ENCODE peak calls at places on chromosomes 3 and 15, in eight cellular contexts. One of them, this sample, is unnamed.

GRCh38 chr3:150697646-150698045 is 6.1 kb downstream of the ERICH6 start:
- DNase-seq in activated gamma-delta T cell treated with Interleukin-2 at 50 U/mL for 16 hours: no peak
- DNase-seq in endothelial cell: no peak
- DNase-seq in uterus: no peak
- DNase-seq in memory B cell: no peak
- DNase-seq in activated naive CD4-positive, alpha-beta T cell: no peak
- DNase-seq in T-helper 2 cell treated with Interferon-gamma antibody and Interleukin-4, amounts not matched to agents 5 μg/mL and 100 μg/mL, for 36 hours: no peak
- DNase-seq in SK-N-SH: no peak
- DNase-seq in this sample: no peak

GRCh38 chr15:91839867-91840266 is 13.6 kb upstream of the SLCO3A1 start:
- DNase-seq in activated gamma-delta T cell treated with Interleukin-2 at 50 U/mL for 16 hours: no peak
- DNase-seq in SK-N-SH: no peak
- DNase-seq in uterus: no peak
- DNase-seq in memory B cell: no peak
- DNase-seq in activated naive CD4-positive, alpha-beta T cell: no peak
- DNase-seq in endothelial cell: no peak
- DNase-seq in T-helper 2 cell treated with Interferon-gamma antibody and Interleukin-4, amounts not matched to agents 5 μg/mL and 100 μg/mL, for 36 hours: no peak
- DNase-seq in this sample: no peak

GRCh38 chr15:44207643-44208042 is 12.6 kb upstream of the FRMD5 start:
- DNase-seq in memory B cell: no peak
- DNase-seq in activated naive CD4-positive, alpha-beta T cell: no peak
- DNase-seq in T-helper 2 cell treated with Interferon-gamma antibody and Interleukin-4, amounts not matched to agents 5 μg/mL and 100 μg/mL, for 36 hours: no peak
- DNase-seq in uterus: no peak
- DNase-seq in endothelial cell: no peak
- DNase-seq in SK-N-SH: no peak
- DNase-seq in activated gamma-delta T cell treated with Interleukin-2 at 50 U/mL for 16 hours: no peak
- DNase-seq in this sample: no peak

GRCh38 chr15:63203451-63204090 is 14.2 kb downstream of the RAB8B start:
- DNase-seq in endothelial cell: no peak
- DNase-seq in memory B cell: peak; percentile 30
- DNase-seq in activated gamma-delta T cell treated with Interleukin-2 at 50 U/mL for 16 hours: peak; percentile 59
- DNase-seq in uterus: no peak
- DNase-seq in activated naive CD4-positive, alpha-beta T cell: no peak
- DNase-seq in T-helper 2 cell treated with Interferon-gamma antibody and Interleukin-4, amounts not matched to agents 5 μg/mL and 100 μg/mL, for 36 hours: peak; percentile 47
- DNase-seq in SK-N-SH: no peak
- DNase-seq in this sample: no peak

GRCh38 chr3:186605561-186606545 is 7.0 kb upstream of the AHSG start:
- DNase-seq in memory B cell: no peak
- DNase-seq in T-helper 2 cell treated with Interferon-gamma antibody and Interleukin-4, amounts not matched to agents 5 μg/mL and 100 μg/mL, for 36 hours: no peak
- DNase-seq in SK-N-SH: no peak
- DNase-seq in activated gamma-delta T cell treated with Interleukin-2 at 50 U/mL for 16 hours: no peak
- DNase-seq in uterus: no peak
- DNase-seq in activated naive CD4-positive, alpha-beta T cell: no peak
- DNase-seq in endothelial cell: no peak
- DNase-seq in this sample: no peak

GRCh38 chr3:117105650-117106049 is 396.1 kb downstream of the TUSC7 start:
- DNase-seq in uterus: no peak
- DNase-seq in memory B cell: no peak
- DNase-seq in T-helper 2 cell treated with Interferon-gamma antibody and Interleukin-4, amounts not matched to agents 5 μg/mL and 100 μg/mL, for 36 hours: no peak
- DNase-seq in endothelial cell: no peak
- DNase-seq in activated gamma-delta T cell treated with Interleukin-2 at 50 U/mL for 16 hours: no peak
- DNase-seq in SK-N-SH: peak; percentile 48
- DNase-seq in activated naive CD4-positive, alpha-beta T cell: no peak
- DNase-seq in this sample: no peak

GRCh38 chr3:121962443-121962842 is 59.6 kb downstream of the ILDR1 start:
- DNase-seq in uterus: no peak
- DNase-seq in memory B cell: no peak
- DNase-seq in activated gamma-delta T cell treated with Interleukin-2 at 50 U/mL for 16 hours: no peak
- DNase-seq in activated naive CD4-positive, alpha-beta T cell: no peak
- DNase-seq in SK-N-SH: no peak
- DNase-seq in T-helper 2 cell treated with Interferon-gamma antibody and Interleukin-4, amounts not matched to agents 5 μg/mL and 100 μg/mL, for 36 hours: no peak
- DNase-seq in endothelial cell: no peak
- DNase-seq in this sample: no peak

GRCh38 chr3:157087398-157088132 is 72.4 kb downstream of the CCNL1 start:
- DNase-seq in T-helper 2 cell treated with Interferon-gamma antibody and Interleukin-4, amounts not matched to agents 5 μg/mL and 100 μg/mL, for 36 hours: no peak
- DNase-seq in activated gamma-delta T cell treated with Interleukin-2 at 50 U/mL for 16 hours: no peak
- DNase-seq in uterus: no peak
- DNase-seq in activated naive CD4-positive, alpha-beta T cell: no peak
- DNase-seq in SK-N-SH: no peak
- DNase-seq in memory B cell: no peak
- DNase-seq in endothelial cell: no peak
- DNase-seq in this sample: no peak

GRCh38 chr15:93271871-93272270 is 182.9 kb upstream of the RGMA start:
- DNase-seq in activated naive CD4-positive, alpha-beta T cell: no peak
- DNase-seq in SK-N-SH: no peak
- DNase-seq in T-helper 2 cell treated with Interferon-gamma antibody and Interleukin-4, amounts not matched to agents 5 μg/mL and 100 μg/mL, for 36 hours: no peak
- DNase-seq in activated gamma-delta T cell treated with Interleukin-2 at 50 U/mL for 16 hours: no peak
- DNase-seq in memory B cell: no peak
- DNase-seq in uterus: no peak
- DNase-seq in endothelial cell: no peak
- DNase-seq in this sample: no peak

GRCh38 chr3:188624828-188625227 is 470.9 kb downstream of the LPP start:
- DNase-seq in T-helper 2 cell treated with Interferon-gamma antibody and Interleukin-4, amounts not matched to agents 5 μg/mL and 100 μg/mL, for 36 hours: no peak
- DNase-seq in activated gamma-delta T cell treated with Interleukin-2 at 50 U/mL for 16 hours: no peak
- DNase-seq in memory B cell: no peak
- DNase-seq in SK-N-SH: no peak
- DNase-seq in activated naive CD4-positive, alpha-beta T cell: no peak
- DNase-seq in uterus: no peak
- DNase-seq in endothelial cell: no peak
- DNase-seq in this sample: no peak

GRCh38 chr3:188071636-188072035 is 82.3 kb upstream of the LPP start:
- DNase-seq in SK-N-SH: no peak
- DNase-seq in activated gamma-delta T cell treated with Interleukin-2 at 50 U/mL for 16 hours: no peak
- DNase-seq in uterus: no peak
- DNase-seq in endothelial cell: no peak
- DNase-seq in T-helper 2 cell treated with Interferon-gamma antibody and Interleukin-4, amounts not matched to agents 5 μg/mL and 100 μg/mL, for 36 hours: no peak
- DNase-seq in memory B cell: no peak
- DNase-seq in activated naive CD4-positive, alpha-beta T cell: no peak
- DNase-seq in this sample: no peak

GRCh38 chr3:138389841-138390581 is 41.6 kb downstream of the MRAS start:
- DNase-seq in SK-N-SH: no peak
- DNase-seq in memory B cell: no peak
- DNase-seq in uterus: peak; percentile 82
- DNase-seq in endothelial cell: no peak
- DNase-seq in T-helper 2 cell treated with Interferon-gamma antibody and Interleukin-4, amounts not matched to agents 5 μg/mL and 100 μg/mL, for 36 hours: no peak
- DNase-seq in activated naive CD4-positive, alpha-beta T cell: no peak
- DNase-seq in activated gamma-delta T cell treated with Interleukin-2 at 50 U/mL for 16 hours: no peak
- DNase-seq in this sample: no peak

GRCh38 chr3:187292631-187293513 is 1.3 kb upstream of the MASP1 start:
- DNase-seq in activated naive CD4-positive, alpha-beta T cell: no peak
- DNase-seq in activated gamma-delta T cell treated with Interleukin-2 at 50 U/mL for 16 hours: no peak
- DNase-seq in SK-N-SH: no peak
- DNase-seq in T-helper 2 cell treated with Interferon-gamma antibody and Interleukin-4, amounts not matched to agents 5 μg/mL and 100 μg/mL, for 36 hours: no peak
- DNase-seq in uterus: peak; percentile 47
- DNase-seq in memory B cell: no peak
- DNase-seq in endothelial cell: no peak
- DNase-seq in this sample: no peak

GRCh38 chr3:58190882-58191281 is 19.9 kb downstream of the DNASE1L3 start:
- DNase-seq in SK-N-SH: no peak
- DNase-seq in activated naive CD4-positive, alpha-beta T cell: no peak
- DNase-seq in activated gamma-delta T cell treated with Interleukin-2 at 50 U/mL for 16 hours: no peak
- DNase-seq in T-helper 2 cell treated with Interferon-gamma antibody and Interleukin-4, amounts not matched to agents 5 μg/mL and 100 μg/mL, for 36 hours: no peak
- DNase-seq in uterus: no peak
- DNase-seq in memory B cell: no peak
- DNase-seq in endothelial cell: no peak
- DNase-seq in this sample: no peak

GRCh38 chr15:81747477-81747876 is 298.3 kb downstream of the MEX3B start:
- DNase-seq in endothelial cell: no peak
- DNase-seq in uterus: no peak
- DNase-seq in activated gamma-delta T cell treated with Interleukin-2 at 50 U/mL for 16 hours: no peak
- DNase-seq in activated naive CD4-positive, alpha-beta T cell: no peak
- DNase-seq in SK-N-SH: no peak
- DNase-seq in memory B cell: no peak
- DNase-seq in T-helper 2 cell treated with Interferon-gamma antibody and Interleukin-4, amounts not matched to agents 5 μg/mL and 100 μg/mL, for 36 hours: no peak
- DNase-seq in this sample: no peak

GRCh38 chr3:3305087-3305486 is 125.6 kb upstream of the CRBN start:
- DNase-seq in T-helper 2 cell treated with Interferon-gamma antibody and Interleukin-4, amounts not matched to agents 5 μg/mL and 100 μg/mL, for 36 hours: no peak
- DNase-seq in activated gamma-delta T cell treated with Interleukin-2 at 50 U/mL for 16 hours: no peak
- DNase-seq in endothelial cell: no peak
- DNase-seq in uterus: no peak
- DNase-seq in SK-N-SH: no peak
- DNase-seq in activated naive CD4-positive, alpha-beta T cell: no peak
- DNase-seq in memory B cell: no peak
- DNase-seq in this sample: no peak

GRCh38 chr3:9385209-9385936 is 12.0 kb upstream of the SETD5 start:
- DNase-seq in uterus: no peak
- DNase-seq in activated gamma-delta T cell treated with Interleukin-2 at 50 U/mL for 16 hours: no peak
- DNase-seq in endothelial cell: no peak
- DNase-seq in memory B cell: no peak
- DNase-seq in T-helper 2 cell treated with Interferon-gamma antibody and Interleukin-4, amounts not matched to agents 5 μg/mL and 100 μg/mL, for 36 hours: no peak
- DNase-seq in activated naive CD4-positive, alpha-beta T cell: no peak
- DNase-seq in SK-N-SH: no peak
- DNase-seq in this sample: no peak

GRCh38 chr3:15345608-15346137 is 13.3 kb upstream of the SH3BP5 start:
- DNase-seq in T-helper 2 cell treated with Interferon-gamma antibody and Interleukin-4, amounts not matched to agents 5 μg/mL and 100 μg/mL, for 36 hours: no peak
- DNase-seq in activated gamma-delta T cell treated with Interleukin-2 at 50 U/mL for 16 hours: no peak
- DNase-seq in SK-N-SH: no peak
- DNase-seq in activated naive CD4-positive, alpha-beta T cell: no peak
- DNase-seq in endothelial cell: no peak
- DNase-seq in memory B cell: peak; percentile 51
- DNase-seq in uterus: no peak
- DNase-seq in this sample: no peak

GRCh38 chr15:31486906-31487695 is 160.5 kb downstream of the KLF13 start:
- DNase-seq in activated naive CD4-positive, alpha-beta T cell: no peak
- DNase-seq in T-helper 2 cell treated with Interferon-gamma antibody and Interleukin-4, amounts not matched to agents 5 μg/mL and 100 μg/mL, for 36 hours: no peak
- DNase-seq in uterus: no peak
- DNase-seq in endothelial cell: no peak
- DNase-seq in memory B cell: no peak
- DNase-seq in SK-N-SH: no peak
- DNase-seq in activated gamma-delta T cell treated with Interleukin-2 at 50 U/mL for 16 hours: no peak
- DNase-seq in this sample: peak; percentile 84

GRCh38 chr15:29815000-29815704 is 7.1 kb downstream of the TJP1 start:
- DNase-seq in activated gamma-delta T cell treated with Interleukin-2 at 50 U/mL for 16 hours: no peak
- DNase-seq in endothelial cell: no peak
- DNase-seq in memory B cell: no peak
- DNase-seq in T-helper 2 cell treated with Interferon-gamma antibody and Interleukin-4, amounts not matched to agents 5 μg/mL and 100 μg/mL, for 36 hours: no peak
- DNase-seq in uterus: no peak
- DNase-seq in activated naive CD4-positive, alpha-beta T cell: no peak
- DNase-seq in SK-N-SH: no peak
- DNase-seq in this sample: no peak

GRCh38 chr3:154480033-154480432 is 50.0 kb upstream of the GPR149 start:
- DNase-seq in uterus: no peak
- DNase-seq in memory B cell: no peak
- DNase-seq in endothelial cell: no peak
- DNase-seq in T-helper 2 cell treated with Interferon-gamma antibody and Interleukin-4, amounts not matched to agents 5 μg/mL and 100 μg/mL, for 36 hours: no peak
- DNase-seq in activated gamma-delta T cell treated with Interleukin-2 at 50 U/mL for 16 hours: no peak
- DNase-seq in SK-N-SH: no peak
- DNase-seq in activated naive CD4-positive, alpha-beta T cell: no peak
- DNase-seq in this sample: no peak

GRCh38 chr3:140092883-140093536 is 158.0 kb downstream of the CLSTN2 start:
- DNase-seq in T-helper 2 cell treated with Interferon-gamma antibody and Interleukin-4, amounts not matched to agents 5 μg/mL and 100 μg/mL, for 36 hours: no peak
- DNase-seq in memory B cell: no peak
- DNase-seq in activated gamma-delta T cell treated with Interleukin-2 at 50 U/mL for 16 hours: no peak
- DNase-seq in SK-N-SH: peak; percentile 16
- DNase-seq in activated naive CD4-positive, alpha-beta T cell: no peak
- DNase-seq in uterus: no peak
- DNase-seq in endothelial cell: peak; percentile 9
- DNase-seq in this sample: no peak

GRCh38 chr15:63830113-63830512 is 3.6 kb downstream of the HERC1 start:
- DNase-seq in endothelial cell: no peak
- DNase-seq in T-helper 2 cell treated with Interferon-gamma antibody and Interleukin-4, amounts not matched to agents 5 μg/mL and 100 μg/mL, for 36 hours: no peak
- DNase-seq in SK-N-SH: no peak
- DNase-seq in activated gamma-delta T cell treated with Interleukin-2 at 50 U/mL for 16 hours: no peak
- DNase-seq in uterus: no peak
- DNase-seq in memory B cell: no peak
- DNase-seq in activated naive CD4-positive, alpha-beta T cell: no peak
- DNase-seq in this sample: no peak

GRCh38 chr3:158570999-158571702 is at the start of gene MLF1:
- DNase-seq in activated naive CD4-positive, alpha-beta T cell: peak; percentile 53
- DNase-seq in activated gamma-delta T cell treated with Interleukin-2 at 50 U/mL for 16 hours: peak; percentile 58
- DNase-seq in SK-N-SH: peak; percentile 98
- DNase-seq in memory B cell: peak; percentile 64
- DNase-seq in endothelial cell: peak; percentile 97
- DNase-seq in T-helper 2 cell treated with Interferon-gamma antibody and Interleukin-4, amounts not matched to agents 5 μg/mL and 100 μg/mL, for 36 hours: peak; percentile 86
- DNase-seq in uterus: peak; percentile 97
- DNase-seq in this sample: peak; percentile 95

GRCh38 chr3:100420885-100421284 is 19.5 kb downstream of the LNP1 start:
- DNase-seq in activated gamma-delta T cell treated with Interleukin-2 at 50 U/mL for 16 hours: no peak
- DNase-seq in T-helper 2 cell treated with Interferon-gamma antibody and Interleukin-4, amounts not matched to agents 5 μg/mL and 100 μg/mL, for 36 hours: no peak
- DNase-seq in memory B cell: no peak
- DNase-seq in activated naive CD4-positive, alpha-beta T cell: no peak
- DNase-seq in endothelial cell: no peak
- DNase-seq in uterus: no peak
- DNase-seq in SK-N-SH: no peak
- DNase-seq in this sample: no peak

GRCh38 chr15:89907289-89907688 is 5.5 kb downstream of the ARPIN start:
- DNase-seq in memory B cell: no peak
- DNase-seq in activated naive CD4-positive, alpha-beta T cell: no peak
- DNase-seq in uterus: no peak
- DNase-seq in activated gamma-delta T cell treated with Interleukin-2 at 50 U/mL for 16 hours: no peak
- DNase-seq in T-helper 2 cell treated with Interferon-gamma antibody and Interleukin-4, amounts not matched to agents 5 μg/mL and 100 μg/mL, for 36 hours: no peak
- DNase-seq in SK-N-SH: no peak
- DNase-seq in endothelial cell: no peak
- DNase-seq in this sample: no peak

GRCh38 chr3:127990461-127990860 is 61.8 kb upstream of the SEC61A1 start:
- DNase-seq in endothelial cell: no peak
- DNase-seq in memory B cell: no peak
- DNase-seq in activated gamma-delta T cell treated with Interleukin-2 at 50 U/mL for 16 hours: no peak
- DNase-seq in T-helper 2 cell treated with Interferon-gamma antibody and Interleukin-4, amounts not matched to agents 5 μg/mL and 100 μg/mL, for 36 hours: no peak
- DNase-seq in uterus: no peak
- DNase-seq in activated naive CD4-positive, alpha-beta T cell: no peak
- DNase-seq in SK-N-SH: no peak
- DNase-seq in this sample: no peak

GRCh38 chr3:130850044-130850797 is 43.7 kb upstream of the ATP2C1 start:
- DNase-seq in endothelial cell: peak; percentile 11
- DNase-seq in uterus: no peak
- DNase-seq in activated gamma-delta T cell treated with Interleukin-2 at 50 U/mL for 16 hours: no peak
- DNase-seq in activated naive CD4-positive, alpha-beta T cell: no peak
- DNase-seq in SK-N-SH: peak; percentile 38
- DNase-seq in memory B cell: no peak
- DNase-seq in T-helper 2 cell treated with Interferon-gamma antibody and Interleukin-4, amounts not matched to agents 5 μg/mL and 100 μg/mL, for 36 hours: peak; percentile 77
- DNase-seq in this sample: peak; percentile 45

GRCh38 chr3:25960776-25961175 is 170.9 kb downstream of the OXSM start:
- DNase-seq in SK-N-SH: no peak
- DNase-seq in activated gamma-delta T cell treated with Interleukin-2 at 50 U/mL for 16 hours: no peak
- DNase-seq in T-helper 2 cell treated with Interferon-gamma antibody and Interleukin-4, amounts not matched to agents 5 μg/mL and 100 μg/mL, for 36 hours: no peak
- DNase-seq in memory B cell: no peak
- DNase-seq in uterus: no peak
- DNase-seq in activated naive CD4-positive, alpha-beta T cell: no peak
- DNase-seq in endothelial cell: no peak
- DNase-seq in this sample: no peak

GRCh38 chr15:83282859-83283812 is 1.3 kb downstream of the BNC1 start:
- DNase-seq in endothelial cell: peak; percentile 69
- DNase-seq in SK-N-SH: peak; percentile 59
- DNase-seq in T-helper 2 cell treated with Interferon-gamma antibody and Interleukin-4, amounts not matched to agents 5 μg/mL and 100 μg/mL, for 36 hours: no peak
- DNase-seq in activated gamma-delta T cell treated with Interleukin-2 at 50 U/mL for 16 hours: no peak
- DNase-seq in memory B cell: no peak
- DNase-seq in uterus: no peak
- DNase-seq in activated naive CD4-positive, alpha-beta T cell: no peak
- DNase-seq in this sample: no peak

GRCh38 chr3:48428088-48428862 is 1.6 kb downstream of the PLXNB1 start:
- DNase-seq in activated naive CD4-positive, alpha-beta T cell: no peak
- DNase-seq in uterus: no peak
- DNase-seq in SK-N-SH: no peak
- DNase-seq in activated gamma-delta T cell treated with Interleukin-2 at 50 U/mL for 16 hours: no peak
- DNase-seq in memory B cell: no peak
- DNase-seq in endothelial cell: no peak
- DNase-seq in T-helper 2 cell treated with Interferon-gamma antibody and Interleukin-4, amounts not matched to agents 5 μg/mL and 100 μg/mL, for 36 hours: no peak
- DNase-seq in this sample: no peak

This sample was measured in lower leg skin.